ENCODE peak calls at places on chromosomes 4 and X, in ten cellular contexts. J is Panc1, D is HCT116, X is stomach, S is K562, U is HL-60, G is sigmoid colon, M is transverse colon, A is endothelial cell of umbilical vein, Y is prostate gland. W is an unnamed sample.

GRCh38 chr4:74308215-74308614 is at the start of gene EPGN:
- DNase-seq in J (no peak), D (no peak), X (no peak), S (no peak), U (no peak), G (no peak), M (no peak), A (no peak), Y (peak; percentile 35), W (no peak)

GRCh38 chr4:109014593-109015412 is 251.9 kb upstream of the ETNPPL start:
- DNase-seq in J (no peak), D (no peak), X (no peak), S (no peak), U (no peak), G (no peak), M (no peak), A (no peak), Y (no peak), W (no peak)

GRCh38 chrX:67636532-67636931 is 92.7 kb downstream of the AR start:
- DNase-seq in J (no peak), D (no peak), X (no peak), S (no peak), U (no peak), G (no peak), M (no peak), A (no peak), Y (no peak), W (no peak)

GRCh38 chr4:48112017-48112667 is 21.9 kb downstream of the TXK start:
- DNase-seq in J (no peak), D (no peak), X (no peak), S (no peak), U (no peak), G (no peak), M (no peak), A (no peak), Y (no peak), W (no peak)

GRCh38 chr4:56060021-56060420 is 111.3 kb downstream of the CEP135 start:
- DNase-seq in J (no peak), D (no peak), X (no peak), S (no peak), U (no peak), G (no peak), M (no peak), A (no peak), Y (no peak), W (no peak)

GRCh38 chr4:113467581-113467980 is 294.0 kb downstream of the CAMK2D start:
- DNase-seq in J (no peak), D (no peak), X (no peak), S (no peak), U (peak; percentile 35), G (no peak), M (no peak), A (peak; percentile 69), Y (no peak), W (no peak)

GRCh38 chr4:126969781-126970180 is 663.0 kb upstream of the INTU start:
- DNase-seq in J (no peak), D (no peak), X (no peak), S (no peak), U (no peak), G (no peak), M (no peak), A (no peak), Y (no peak), W (no peak)

GRCh38 chrX:104254442-104255115 is at the start of gene ESX1:
- DNase-seq in J (no peak), D (no peak), X (no peak), S (no peak), U (no peak), G (no peak), M (no peak), A (peak; percentile 4), Y (no peak), W (no peak)

GRCh38 chr4:95426455-95426854 is 122.3 kb downstream of the UNC5C start:
- DNase-seq in J (no peak), D (no peak), X (no peak), S (no peak), U (no peak), G (no peak), M (no peak), A (no peak), Y (no peak), W (no peak)

GRCh38 chr4:114026447-114026846 is 47.0 kb upstream of the ARSJ start:
- DNase-seq in J (no peak), D (no peak), X (no peak), S (no peak), U (no peak), G (no peak), M (no peak), A (no peak), Y (no peak), W (no peak)

GRCh38 chr4:158850800-158851644 is 82.2 kb downstream of the FNIP2 start:
- DNase-seq in J (no peak), D (peak; percentile 15), X (no peak), S (peak; percentile 38), U (no peak), G (no peak), M (no peak), A (peak; percentile 66), Y (peak; percentile 70), W (peak; percentile 55)

DNA sequence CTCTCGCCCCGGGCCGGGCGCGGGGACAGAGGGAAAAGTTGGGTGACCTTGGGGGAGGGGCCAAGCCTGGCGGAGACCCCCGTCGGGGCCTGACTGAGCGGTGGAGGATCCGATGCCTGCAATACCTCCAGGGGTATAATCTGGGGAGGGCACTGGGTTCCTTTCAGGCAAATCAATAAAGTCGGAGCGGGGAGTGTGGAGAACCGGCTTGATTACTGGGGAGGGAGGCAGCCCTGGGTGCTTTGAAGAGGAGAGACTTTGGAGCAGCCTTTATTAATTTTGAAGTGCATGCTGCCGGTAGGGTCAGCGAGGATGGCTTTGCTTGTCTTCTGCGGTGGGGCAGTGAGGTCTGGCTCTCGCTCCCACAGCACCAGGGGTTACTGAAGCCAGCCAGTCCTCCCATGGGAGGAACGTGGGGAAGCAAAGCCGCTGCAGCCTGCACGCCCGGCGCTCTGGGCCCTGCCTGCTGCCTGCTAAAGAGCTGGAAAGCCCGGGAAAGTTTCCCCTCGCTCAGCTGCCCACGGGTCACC is 396 bp upstream of the LGI2 start:
- DNase-seq in J (no peak), D (no peak), X (no peak), S (no peak), U (no peak), G (peak; percentile 68), M (peak; percentile 14), A (no peak), Y (no peak), W (no peak)
- H3K27me3 ChIP-seq in J (peaks cover 14% of the 10 kb centered on the region), D (peaks cover 56% of the 10 kb centered on the region), X (peaks cover 42% of the 10 kb centered on the region), S (peaks cover 29% of the 10 kb centered on the region), U (peaks cover 37% of the 10 kb centered on the region), G (no peaks in the 10 kb centered on the region), M (peaks cover 60% of the 10 kb centered on the region), A (peaks cover 52% of the 10 kb centered on the region), Y (no peaks in the 10 kb centered on the region), W (no peaks in the 10 kb centered on the region)

DNA sequence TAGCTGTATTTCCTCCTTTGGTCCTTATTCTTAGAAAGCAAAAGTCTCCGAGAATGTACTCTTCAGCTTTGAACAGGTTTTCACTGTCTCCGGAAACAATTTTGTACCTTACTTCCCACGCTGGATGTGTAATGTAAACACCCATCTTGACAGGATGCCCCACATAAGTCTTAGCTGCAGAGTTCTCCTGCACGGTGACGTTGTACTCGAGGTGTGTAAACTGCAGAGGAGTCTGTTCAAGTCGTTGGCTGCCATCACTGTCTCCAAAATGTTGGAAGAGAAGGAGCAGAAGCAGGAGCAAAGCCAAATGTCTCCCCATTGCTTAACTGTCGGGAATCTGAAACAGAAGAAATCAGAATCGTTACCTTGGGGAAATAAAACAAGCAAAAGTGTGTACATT is 14.1 kb downstream of the FAT1 start:
- DNase-seq in J (no peak), D (no peak), X (no peak), S (no peak), U (no peak), G (peak; percentile 89), M (no peak), A (no peak), Y (no peak), W (no peak)
- TF ChIP-seq POLR2AphosphoS5 in J (no peak), D (no peak), X (no peak), S (no peak), U (no peak), G (peak; percentile 72), M (peak; percentile 50), A (no peak), Y (no peak), W (no peak)

DNA sequence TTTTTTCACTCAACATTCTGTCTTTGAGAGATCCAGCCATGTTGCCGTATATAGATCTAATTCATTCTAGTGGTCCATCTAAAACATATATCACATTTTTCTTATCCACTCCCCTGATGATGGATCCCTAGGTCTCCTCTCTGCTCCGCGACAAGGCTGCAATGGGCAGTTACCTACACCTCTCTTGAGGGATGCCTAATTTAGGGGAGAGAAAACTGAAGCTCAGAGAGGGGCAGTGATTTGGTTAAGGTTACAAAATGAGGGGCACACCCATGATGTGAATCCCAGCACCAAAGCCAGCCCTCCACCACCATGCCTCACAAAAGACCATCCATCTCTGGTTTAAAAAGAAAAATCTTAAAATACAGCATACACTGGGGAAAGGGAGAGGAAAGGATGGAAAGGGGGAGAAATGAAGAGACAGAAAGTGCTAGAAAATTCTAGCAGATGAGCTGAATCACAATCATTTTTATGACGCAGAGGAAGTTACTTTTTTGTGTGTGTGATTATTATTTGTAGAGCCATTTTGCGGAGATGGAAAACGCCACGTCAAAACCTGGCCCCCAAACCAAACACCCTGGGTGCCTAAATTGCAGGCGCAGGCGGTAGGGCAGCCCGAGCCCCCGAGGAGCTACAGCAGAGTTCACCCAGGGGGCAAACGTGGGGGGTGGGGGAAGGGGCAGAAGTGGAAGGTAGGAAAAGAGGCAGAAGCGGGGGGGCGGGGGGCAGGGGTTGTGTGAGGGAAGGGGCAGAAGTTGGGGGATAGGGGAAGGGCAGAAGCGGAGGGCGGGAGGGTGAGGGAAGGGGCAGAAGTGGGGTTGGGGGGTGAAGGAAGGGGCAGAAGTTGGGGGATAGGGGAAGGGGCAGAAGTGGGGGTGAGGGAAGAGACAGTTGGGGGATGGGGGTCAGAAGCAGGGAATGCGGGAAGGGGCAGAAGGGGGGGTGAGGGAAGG is 1.3 kb upstream of the TSPYL2 start:
- DNase-seq in J (no peak), D (no peak), X (no peak), S (no peak), U (no peak), G (no peak), M (no peak), A (peak; percentile 12), Y (no peak), W (no peak)
- H3K27me3 ChIP-seq in J (no peaks in the 10 kb centered on the region), D (no peaks in the 10 kb centered on the region), X (no peaks in the 10 kb centered on the region), S (no peaks in the 10 kb centered on the region), U (no peaks in the 10 kb centered on the region), G (no peaks in the 10 kb centered on the region), M (no peaks in the 10 kb centered on the region), A (no peaks in the 10 kb centered on the region), Y (no peaks in the 10 kb centered on the region), W (no peaks in the 10 kb centered on the region)

DNA sequence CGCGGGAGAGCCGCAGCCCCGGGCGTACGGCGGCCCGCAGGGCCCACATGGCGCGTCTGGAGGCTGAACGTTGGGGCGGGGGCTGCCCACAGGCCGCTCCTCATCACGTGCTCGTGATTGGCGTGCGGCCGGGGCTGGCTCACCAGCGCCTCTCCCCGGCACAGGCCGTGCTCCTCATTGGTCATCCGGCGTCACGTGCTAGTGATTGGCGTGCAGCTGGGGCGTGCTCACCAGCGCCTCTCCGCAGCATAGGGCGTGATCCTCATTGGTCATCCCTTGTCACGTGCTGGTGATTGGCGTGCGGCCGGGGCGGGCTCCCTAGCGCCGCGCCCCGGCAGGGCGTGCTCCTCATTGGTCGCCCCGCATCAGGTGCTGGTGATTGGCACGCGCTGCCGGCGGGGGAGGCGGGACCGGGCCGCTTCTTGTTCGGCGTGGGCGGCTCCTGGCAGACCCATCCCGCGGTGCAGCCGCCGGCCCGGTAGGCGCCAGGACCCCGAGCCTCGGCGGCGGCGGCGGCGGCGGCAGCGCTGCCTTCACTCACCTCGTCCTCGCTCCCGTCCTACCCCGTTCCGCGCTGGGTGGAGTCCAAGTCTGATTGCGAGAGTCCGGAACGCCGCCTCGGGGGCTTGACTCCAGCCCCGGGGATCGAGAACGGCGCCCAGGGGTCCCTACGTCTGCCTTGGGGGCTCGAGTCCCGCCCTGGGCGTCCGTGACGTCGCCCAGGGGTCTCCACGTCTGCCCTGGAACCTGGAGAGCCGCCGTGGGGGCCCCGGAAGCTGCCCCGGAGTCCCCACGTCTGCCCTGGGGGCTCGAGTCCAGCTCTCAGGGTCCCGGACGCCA is at the start of gene GTPBP6:
- DNase-seq in J (peak; percentile 81), D (peak; percentile 95), X (peak; percentile 99), S (peak; percentile 98), U (peak; percentile 91), G (peak; percentile 100), M (peak; percentile 100), A (peak; percentile 100), Y (peak; percentile 100), W (peak; percentile 100)
- TF ChIP-seq POLR2AphosphoS5 in J (no peak), D (peak; percentile 74), X (peak; percentile 83), S (no peak), U (peak; percentile 13), G (peak; percentile 63), M (peak; percentile 74), A (peak; percentile 78), Y (peak; percentile 96), W (peak; percentile 41)

W was measured in breast epithelium.